ENCODE peak calls at places on chromosome 16, in five cellular contexts. One of them, this sample, is unnamed.
A peak's percentile ranks its signal among the peaks of the same experiment; 100 is the strongest.

GRCh38 chr16:56252835-56253234 is 61.5 kb downstream of the GNAO1 start:
- DNase-seq in H1: no peak
- DNase-seq in HL-60: no peak
- DNase-seq in GM12878: no peak
- DNase-seq in K562: no peak
- DNase-seq in this sample: no peak

GRCh38 chr16:79018952-79019506 is 581.5 kb downstream of the MAF start:
- DNase-seq in H1: no peak
- DNase-seq in HL-60: no peak
- DNase-seq in GM12878: no peak
- DNase-seq in K562: no peak
- DNase-seq in this sample: no peak

GRCh38 chr16:72990003-72990521 is 57.9 kb downstream of the ZFHX3 start:
- DNase-seq in H1: no peak
- DNase-seq in HL-60: no peak
- DNase-seq in GM12878: no peak
- DNase-seq in K562: no peak
- DNase-seq in this sample: no peak

GRCh38 chr16:29765167-29766032 is 12.7 kb upstream of the ZG16 start:
- DNase-seq in H1: no peak
- DNase-seq in HL-60: no peak
- DNase-seq in GM12878: no peak
- DNase-seq in K562: peak; percentile 23
- DNase-seq in this sample: no peak

GRCh38 chr16:67917140-67917851 is 14.4 kb downstream of the CTRL start:
- DNase-seq in H1: no peak
- DNase-seq in HL-60: no peak
- DNase-seq in GM12878: no peak
- DNase-seq in K562: no peak
- DNase-seq in this sample: no peak

GRCh38 chr16:56862776-56863175 is 2.2 kb upstream of the SLC12A3 start:
- DNase-seq in H1: no peak
- DNase-seq in HL-60: peak; percentile 39
- DNase-seq in GM12878: no peak
- DNase-seq in K562: no peak
- DNase-seq in this sample: no peak

GRCh38 chr16:8996891-8997290 is 33.2 kb upstream of the USP7 start:
- DNase-seq in H1: no peak
- DNase-seq in HL-60: no peak
- DNase-seq in GM12878: no peak
- DNase-seq in K562: peak; percentile 45
- DNase-seq in this sample: peak; percentile 52

GRCh38 chr16:85207357-85207921 is 95.2 kb upstream of the CIBAR2 start:
- DNase-seq in H1: no peak
- DNase-seq in HL-60: no peak
- DNase-seq in GM12878: no peak
- DNase-seq in K562: no peak
- DNase-seq in this sample: peak; percentile 86

GRCh38 chr16:49876716-49877129 is 20.8 kb upstream of the ZNF423 start:
- DNase-seq in H1: peak; percentile 99
- DNase-seq in HL-60: no peak
- DNase-seq in GM12878: no peak
- DNase-seq in K562: peak; percentile 56
- DNase-seq in this sample: peak; percentile 92

GRCh38 chr16:18841833-18842525 is 40.6 kb upstream of the ARL6IP1 start:
- DNase-seq in H1: no peak
- DNase-seq in HL-60: no peak
- DNase-seq in GM12878: no peak
- DNase-seq in K562: no peak
- DNase-seq in this sample: no peak

GRCh38 chr16:77548766-77549165 is 113.9 kb upstream of the ADAMTS18 start:
- DNase-seq in H1: no peak
- DNase-seq in HL-60: no peak
- DNase-seq in GM12878: no peak
- DNase-seq in K562: no peak
- DNase-seq in this sample: no peak

GRCh38 chr16:81367821-81368220 is 53.1 kb downstream of the GAN start:
- DNase-seq in H1: no peak
- DNase-seq in HL-60: no peak
- DNase-seq in GM12878: no peak
- DNase-seq in K562: no peak
- DNase-seq in this sample: no peak

GRCh38 chr16:16867994-16868393 is 489.1 kb downstream of the NPIPA7 start:
- DNase-seq in H1: peak; percentile 51
- DNase-seq in HL-60: no peak
- DNase-seq in GM12878: no peak
- DNase-seq in K562: no peak
- DNase-seq in this sample: no peak

GRCh38 chr16:19578378-19578851 is 22.9 kb downstream of the VPS35L start:
- DNase-seq in H1: no peak
- DNase-seq in HL-60: no peak
- DNase-seq in GM12878: no peak
- DNase-seq in K562: no peak
- DNase-seq in this sample: no peak

GRCh38 chr16:982152-983043 is 828 bp downstream of the SOX8 start:
- DNase-seq in H1: peak; percentile 64
- DNase-seq in HL-60: no peak
- DNase-seq in GM12878: no peak
- DNase-seq in K562: no peak
- DNase-seq in this sample: peak; percentile 43

GRCh38 chr16:79721186-79721745 is 120.7 kb upstream of the MAF start:
- DNase-seq in H1: no peak
- DNase-seq in HL-60: no peak
- DNase-seq in GM12878: no peak
- DNase-seq in K562: no peak
- DNase-seq in this sample: no peak

GRCh38 chr16:27436065-27436464 is 34.1 kb downstream of the IL21R start:
- DNase-seq in H1: peak; percentile 30
- DNase-seq in HL-60: no peak
- DNase-seq in GM12878: no peak
- DNase-seq in K562: no peak
- DNase-seq in this sample: no peak

GRCh38 chr16:75401697-75402096 is 31.6 kb downstream of the CFDP1 start:
- DNase-seq in H1: no peak
- DNase-seq in HL-60: no peak
- DNase-seq in GM12878: no peak
- DNase-seq in K562: no peak
- DNase-seq in this sample: no peak

GRCh38 chr16:52482916-52483315 is 64.0 kb downstream of the TOX3 start:
- DNase-seq in H1: no peak
- DNase-seq in HL-60: no peak
- DNase-seq in GM12878: no peak
- DNase-seq in K562: no peak
- DNase-seq in this sample: no peak

GRCh38 chr16:14371778-14372431 is 258.2 kb downstream of the PARN start:
- DNase-seq in H1: no peak
- DNase-seq in HL-60: no peak
- DNase-seq in GM12878: no peak
- DNase-seq in K562: no peak
- DNase-seq in this sample: no peak

GRCh38 chr16:53356478-53357207 is 77.6 kb upstream of the RBL2 start:
- DNase-seq in H1: no peak
- DNase-seq in HL-60: no peak
- DNase-seq in GM12878: no peak
- DNase-seq in K562: peak; percentile 10
- DNase-seq in this sample: no peak

GRCh38 chr16:79175286-79176057 is 425.1 kb downstream of the MAF start:
- DNase-seq in H1: no peak
- DNase-seq in HL-60: no peak
- DNase-seq in GM12878: no peak
- DNase-seq in K562: no peak
- DNase-seq in this sample: no peak

GRCh38 chr16:78957328-78958100 is 643.0 kb downstream of the MAF start:
- DNase-seq in H1: no peak
- DNase-seq in HL-60: no peak
- DNase-seq in GM12878: no peak
- DNase-seq in K562: no peak
- DNase-seq in this sample: no peak

GRCh38 chr16:11599579-11599978 is 12.9 kb upstream of the LITAF start:
- DNase-seq in H1: no peak
- DNase-seq in HL-60: no peak
- DNase-seq in GM12878: no peak
- DNase-seq in K562: no peak
- DNase-seq in this sample: no peak

GRCh38 chr16:74745109-74745615 is 29.5 kb downstream of the FA2H start:
- DNase-seq in H1: no peak
- DNase-seq in HL-60: no peak
- DNase-seq in GM12878: no peak
- DNase-seq in K562: no peak
- DNase-seq in this sample: no peak

GRCh38 chr16:21663889-21664647 is at the start of gene OTOA:
- DNase-seq in H1: peak; percentile 71
- DNase-seq in HL-60: no peak
- DNase-seq in GM12878: no peak
- DNase-seq in K562: no peak
- DNase-seq in this sample: peak; percentile 74

GRCh38 chr16:83768976-83769375 is 38.8 kb upstream of the HSBP1 start:
- DNase-seq in H1: no peak
- DNase-seq in HL-60: no peak
- DNase-seq in GM12878: no peak
- DNase-seq in K562: no peak
- DNase-seq in this sample: no peak

GRCh38 chr16:52016387-52016786 is 530.6 kb downstream of the TOX3 start:
- DNase-seq in H1: no peak
- DNase-seq in HL-60: no peak
- DNase-seq in GM12878: no peak
- DNase-seq in K562: no peak
- DNase-seq in this sample: no peak

GRCh38 chr16:48383877-48384304 is 1.3 kb downstream of the SIAH1 start:
- DNase-seq in H1: no peak
- DNase-seq in HL-60: no peak
- DNase-seq in GM12878: no peak
- DNase-seq in K562: peak; percentile 55
- DNase-seq in this sample: no peak

GRCh38 chr16:10647721-10648296 is 46.9 kb downstream of the TEKT5 start:
- DNase-seq in H1: no peak
- DNase-seq in HL-60: no peak
- DNase-seq in GM12878: no peak
- DNase-seq in K562: no peak
- DNase-seq in this sample: no peak

GRCh38 chr16:81397058-81397878 is 47.3 kb upstream of the CMIP start:
- DNase-seq in H1: no peak
- DNase-seq in HL-60: no peak
- DNase-seq in GM12878: no peak
- DNase-seq in K562: peak; percentile 42
- DNase-seq in this sample: no peak

GRCh38 chr16:12784076-12784475 is 19.6 kb downstream of the CPPED1 start:
- DNase-seq in H1: no peak
- DNase-seq in HL-60: no peak
- DNase-seq in GM12878: no peak
- DNase-seq in K562: no peak
- DNase-seq in this sample: no peak
- TF ChIP-seq GABPA in H1: no peak
- TF ChIP-seq GABPA in HL-60: no peak
- TF ChIP-seq GABPA in GM12878: no peak
- TF ChIP-seq GABPA in K562: no peak
- TF ChIP-seq GABPA in this sample: no peak

GRCh38 chr16:87602005-87602790 is at the start of gene JPH3:
- DNase-seq in H1: peak; percentile 87
- DNase-seq in HL-60: no peak
- DNase-seq in GM12878: no peak
- DNase-seq in K562: no peak
- DNase-seq in this sample: peak; percentile 92
- H3K4me3 ChIP-seq in H1: peak within 1 kb of the TSS; percentile 56
- H3K4me3 ChIP-seq in HL-60: no peak within 1 kb of the TSS
- H3K4me3 ChIP-seq in GM12878: no peak within 1 kb of the TSS
- H3K4me3 ChIP-seq in K562: no peak within 1 kb of the TSS
- H3K4me3 ChIP-seq in this sample: no peak within 1 kb of the TSS

GRCh38 chr16:4261557-4262172 is 11.2 kb downstream of the TFAP4 start:
- DNase-seq in H1: peak; percentile 95
- DNase-seq in HL-60: no peak
- DNase-seq in GM12878: no peak
- DNase-seq in K562: peak; percentile 78
- DNase-seq in this sample: peak; percentile 78

GRCh38 chr16:4262303-4262835 is 10.5 kb downstream of the TFAP4 start:
- DNase-seq in H1: no peak
- DNase-seq in HL-60: no peak
- DNase-seq in GM12878: no peak
- DNase-seq in K562: no peak
- DNase-seq in this sample: peak; percentile 9

GRCh38 chr16:4264546-4264945 is 8.3 kb downstream of the TFAP4 start:
- DNase-seq in H1: no peak
- DNase-seq in HL-60: no peak
- DNase-seq in GM12878: no peak
- DNase-seq in K562: no peak
- DNase-seq in this sample: peak; percentile 69

GRCh38 chr16:4265676-4266075 is 7.1 kb downstream of the TFAP4 start:
- DNase-seq in H1: no peak
- DNase-seq in HL-60: no peak
- DNase-seq in GM12878: no peak
- DNase-seq in K562: no peak
- DNase-seq in this sample: no peak

DNA sequence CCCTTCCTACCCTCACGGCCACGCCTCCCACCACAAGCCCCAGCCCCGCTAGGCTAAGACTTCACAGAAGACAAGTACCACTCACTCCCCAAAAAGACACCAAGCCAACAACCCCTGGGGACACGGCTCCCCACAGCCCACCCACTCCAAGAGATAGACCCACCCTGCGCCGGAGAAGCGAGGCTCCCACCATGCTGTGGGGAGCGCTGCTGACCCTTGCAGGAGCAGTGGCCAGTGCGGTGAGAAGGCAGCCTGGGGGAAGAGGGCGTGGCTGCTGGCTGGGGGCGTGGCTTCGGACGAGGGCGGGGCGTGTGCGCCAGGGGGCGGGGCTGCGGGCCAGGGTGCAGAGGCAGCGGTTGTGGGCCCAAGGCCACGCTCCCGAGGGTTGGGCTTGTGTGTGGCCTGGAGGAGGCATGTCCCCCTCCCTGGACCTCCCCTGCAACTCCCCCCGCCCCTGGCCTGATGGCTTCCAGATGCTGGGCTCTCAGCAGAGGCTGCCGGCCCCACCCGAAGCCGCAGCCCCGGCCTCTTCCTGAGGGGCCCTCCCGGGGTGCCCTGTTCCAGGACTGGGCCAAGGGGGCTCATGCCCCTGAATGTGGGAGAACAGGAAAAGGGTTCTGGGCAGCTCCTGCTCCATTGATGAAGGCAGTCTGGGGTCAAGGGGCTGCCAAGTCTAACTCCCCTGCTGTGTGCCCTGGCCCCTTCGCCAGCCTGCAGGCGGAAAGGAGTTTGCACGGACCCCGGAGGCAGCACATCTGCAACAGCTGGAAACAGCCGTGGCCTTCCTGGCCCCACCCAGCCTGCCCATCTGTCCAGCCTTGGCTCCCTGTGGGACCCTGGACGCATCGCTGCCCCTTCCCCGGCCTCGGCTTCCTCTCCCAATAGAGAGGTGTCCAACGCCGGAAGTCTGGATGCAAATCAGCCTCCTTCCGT is 9.1 kb downstream of the TFAP4 start:
- DNase-seq in H1: peak; percentile 96
- DNase-seq in HL-60: no peak
- DNase-seq in GM12878: no peak
- DNase-seq in K562: peak; percentile 89
- DNase-seq in this sample: peak; percentile 99
- TF ChIP-seq GABPA in H1: no peak
- TF ChIP-seq GABPA in HL-60: no peak
- TF ChIP-seq GABPA in GM12878: no peak
- TF ChIP-seq GABPA in K562: no peak
- TF ChIP-seq GABPA in this sample: no peak

GRCh38 chr16:57883480-57883879 is 81.2 kb upstream of the KIFC3 start:
- DNase-seq in H1: no peak
- DNase-seq in HL-60: no peak
- DNase-seq in GM12878: no peak
- DNase-seq in K562: no peak
- DNase-seq in this sample: no peak
- H3K4me3 ChIP-seq in H1: peak overlapping the region; percentile 33
- H3K4me3 ChIP-seq in HL-60: no peak overlapping the region
- H3K4me3 ChIP-seq in GM12878: no peak overlapping the region
- H3K4me3 ChIP-seq in K562: no peak overlapping the region
- H3K4me3 ChIP-seq in this sample: no peak overlapping the region